ENCODE peak calls at places on chromosomes 16 and 17, in seven cellular contexts. W is iPS-NIHi11; Y is activated T-helper 1 cell treated with anti-CD3 and anti-CD28 coated beads, Interleukin-2, amount 50 U/mL, for 16 hours; S is astrocyte of the cerebellum; G is AG04450; M is renal cortical epithelial cell; R is hippocampal formation. N is an unnamed sample.

GRCh38 chr17:79022507-79022991 is 1.4 kb upstream of the C1QTNF1 start:
- DNase-seq in S (no peak), G (no peak), M (no peak), W (no peak), Y (no peak), R (no peak), N (no peak)

GRCh38 chr17:61402978-61403845 is 3.6 kb downstream of the TBX2 start:
- DNase-seq in G (no peak), W (peak; percentile 23), S (no peak), R (no peak), Y (no peak), M (no peak), N (no peak)

GRCh38 chr17:82534401-82534812 is 14.9 kb downstream of the FOXK2 start:
- DNase-seq in M (no peak), G (no peak), W (no peak), Y (no peak), R (no peak), S (no peak), N (no peak)

GRCh38 chr17:13410874-13411273 is 190.9 kb downstream of the HS3ST3A1 start:
- DNase-seq in S (no peak), Y (no peak), G (no peak), W (no peak), R (no peak), M (peak; percentile 58), N (no peak)

GRCh38 chr17:65975878-65976277 is 216.1 kb downstream of the CEP112 start:
- DNase-seq in Y (no peak), G (no peak), W (peak; percentile 6), M (no peak), S (no peak), R (no peak), N (no peak)

GRCh38 chr16:69555437-69555836 is 10.3 kb upstream of the NFAT5 start:
- DNase-seq in W (no peak), R (no peak), S (no peak), Y (no peak), M (no peak), G (no peak), N (no peak)

GRCh38 chr17:78026381-78026780 is 67.9 kb downstream of the TNRC6C start:
- DNase-seq in R (no peak), S (no peak), W (no peak), Y (no peak), G (no peak), M (no peak), N (no peak)

GRCh38 chr16:16933861-16934260 is 536.9 kb downstream of the XYLT1 start:
- DNase-seq in Y (no peak), M (no peak), S (no peak), W (peak; percentile 30), R (no peak), G (no peak), N (no peak)

GRCh38 chr16:1342526-1343427 is 8.9 kb downstream of the TSR3 start:
- DNase-seq in G (peak; percentile 43), R (peak; percentile 81), M (peak; percentile 93), W (peak; percentile 99), S (peak; percentile 13), Y (peak; percentile 85), N (peak; percentile 90)

GRCh38 chr17:2050246-2050866 is 4.5 kb upstream of the HIC1 start:
- DNase-seq in G (no peak), W (peak; percentile 70), R (peak; percentile 36), S (no peak), Y (peak; percentile 66), M (no peak), N (no peak)

GRCh38 chr16:28943281-28943680 is 7.5 kb upstream of the NFATC2IP start:
- DNase-seq in R (no peak), W (no peak), Y (no peak), G (no peak), M (no peak), S (no peak), N (no peak)

GRCh38 chr16:2811703-2812471 is 5.2 kb upstream of the PRSS21 start:
- DNase-seq in S (no peak), G (no peak), M (no peak), R (no peak), Y (no peak), W (no peak), N (no peak)

GRCh38 chr17:64340557-64340956 is 50.1 kb downstream of the PECAM1 start:
- DNase-seq in Y (no peak), S (no peak), M (no peak), R (no peak), W (no peak), G (no peak), N (no peak)

GRCh38 chr16:12573730-12574383 is 229.8 kb downstream of the CPPED1 start:
- DNase-seq in M (peak; percentile 54), R (peak; percentile 33), G (no peak), W (peak; percentile 85), S (no peak), Y (peak; percentile 37), N (no peak)

GRCh38 chr17:75822119-75822799 is 21.9 kb downstream of the UNC13D start:
- DNase-seq in W (peak; percentile 60), Y (no peak), G (no peak), M (no peak), R (no peak), S (no peak), N (no peak)

GRCh38 chr16:75922250-75922649 is 196.0 kb upstream of the CPHXL start:
- DNase-seq in R (no peak), W (no peak), G (no peak), M (no peak), S (no peak), Y (no peak), N (no peak)

GRCh38 chr16:66924527-66925321 is 611 bp downstream of the RRAD start:
- DNase-seq in R (no peak), M (no peak), S (no peak), W (peak; percentile 97), Y (peak; percentile 21), G (no peak), N (no peak)

GRCh38 chr17:81373536-81374160 is 21.6 kb upstream of the BAHCC1 start:
- DNase-seq in W (no peak), Y (no peak), S (no peak), G (no peak), R (no peak), M (no peak), N (no peak)

GRCh38 chr17:37672545-37673078 is 29.4 kb upstream of the DDX52 start:
- DNase-seq in R (no peak), W (no peak), G (no peak), M (no peak), S (no peak), Y (no peak), N (no peak)